ENCODE peak calls at places on chromosomes 6 and 20, in eight cellular contexts. L is CD4-positive, CD25-positive, alpha-beta regulatory T cell; S is MM.1S; V is neuronal stem cell; U is CD8-positive, alpha-beta memory T cell; Z is colonic mucosa; J is thyroid gland; G is aorta. F is an unnamed sample. For H3K9me3 and H3K4me1, the result is how much of the 10 kb centered on the place peaks cover.

GRCh38 chr6:45498620-45499019 is 120.9 kb upstream of the SUPT3H start:
- DNase-seq in L (no peak), G (no peak), S (no peak), U (no peak), Z (no peak), J (no peak), V (no peak), F (no peak)

GRCh38 chr20:10453241-10453640 is 18.1 kb downstream of the SLX4IP start:
- DNase-seq in S (peak), L (no peak), J (no peak), U (no peak), V (no peak), G (no peak), Z (no peak), F (peak)

GRCh38 chr6:165002866-165003265 is 306.5 kb downstream of the C6orf118 start:
- DNase-seq in J (no peak), V (no peak), L (no peak), Z (no peak), U (no peak), S (no peak), G (no peak), F (no peak)

GRCh38 chr20:55004044-55004443 is 528.7 kb downstream of the DOK5 start:
- DNase-seq in Z (no peak), G (no peak), J (no peak), V (no peak), L (no peak), U (no peak), S (no peak), F (no peak)

GRCh38 chr6:165656581-165657324 is 6.3 kb downstream of the PDE10A start:
- DNase-seq in U (no peak), Z (no peak), S (no peak), V (no peak), G (no peak), L (no peak), J (no peak), F (no peak)

GRCh38 chr6:33696538-33697518 is 14.7 kb downstream of the UQCC2 start:
- DNase-seq in J (peak), V (no peak), G (peak), L (no peak), S (no peak), Z (no peak), U (no peak), F (peak)

GRCh38 chr6:80181352-80182081 is 75.0 kb downstream of the BCKDHB start:
- DNase-seq in U (no peak), S (peak), L (no peak), Z (no peak), G (no peak), V (no peak), J (peak), F (no peak)

GRCh38 chr6:151661928-151662327 is 145.6 kb upstream of the ESR1 start:
- DNase-seq in J (no peak), U (no peak), S (no peak), L (no peak), G (no peak), Z (no peak), V (no peak), F (no peak)

GRCh38 chr20:44039147-44039546 is 124.5 kb downstream of the TOX2 start:
- DNase-seq in J (no peak), V (no peak), U (no peak), S (no peak), G (no peak), L (no peak), Z (no peak), F (no peak)

GRCh38 chr6:159149641-159150040 is 19.6 kb upstream of the FNDC1 start:
- DNase-seq in U (no peak), L (no peak), J (no peak), V (no peak), G (no peak), S (no peak), Z (no peak), F (no peak)

GRCh38 chr20:48613926-48614325 is 213.9 kb downstream of the PREX1 start:
- DNase-seq in S (no peak), G (peak), U (no peak), L (no peak), J (no peak), Z (no peak), V (no peak), F (no peak)

GRCh38 chr20:9576695-9577094 is 62.3 kb downstream of the LAMP5 start:
- DNase-seq in Z (no peak), L (no peak), U (no peak), V (no peak), G (no peak), S (no peak), J (no peak), F (no peak)

GRCh38 chr20:61054411-61054810 is 197.7 kb upstream of the CDH4 start:
- DNase-seq in S (no peak), Z (no peak), J (no peak), G (no peak), U (no peak), V (no peak), L (no peak), F (no peak)

GRCh38 chr6:128600397-128600951 is 80.1 kb upstream of the PTPRK start:
- DNase-seq in G (no peak), V (peak), J (no peak), U (no peak), L (no peak), S (peak), Z (no peak), F (no peak)

GRCh38 chr20:22373164-22373895 is 211.0 kb downstream of the FOXA2 start:
- DNase-seq in J (no peak), G (no peak), V (no peak), L (no peak), Z (peak), U (no peak), S (no peak), F (no peak)
- H3K9me3 ChIP-seq in J (under half), G (under half), V (under half), L (under half), Z (under half), U (under half), S (under half), F (under half)

GRCh38 chr6:150271172-150271500 is 97.7 kb upstream of the IYD start:
- DNase-seq in G (no peak), L (no peak), U (no peak), S (no peak), V (no peak), Z (no peak), J (no peak), F (no peak)
- H3K4me1 ChIP-seq in G (under half), L (under half), U (under half), S (under half), V (under half), Z (under half), J (under half), F (under half)

GRCh38 chr6:155530219-155530834 is 74.7 kb upstream of the NOX3 start:
- DNase-seq in Z (no peak), U (no peak), L (no peak), J (no peak), S (peak), V (no peak), G (no peak), F (no peak)
- H3K9me3 ChIP-seq in Z (under half), U (under half), L (under half), J (under half), S (under half), V (under half), G (under half), F (under half)

GRCh38 chr6:37025621-37026466 is 20.4 kb downstream of the FGD2 start:
- DNase-seq in U (no peak), L (no peak), S (no peak), Z (no peak), G (peak), J (no peak), V (no peak), F (no peak)
- H3K4me1 ChIP-seq in U (under half), L (under half), S (under half), Z (under half), G (under half), J (under half), V (under half), F (under half)

GRCh38 chr6:135478626-135479025 is 18.9 kb downstream of the AHI1 start:
- DNase-seq in S (no peak), U (no peak), V (no peak), G (no peak), J (no peak), Z (no peak), L (no peak), F (no peak)

DNA sequence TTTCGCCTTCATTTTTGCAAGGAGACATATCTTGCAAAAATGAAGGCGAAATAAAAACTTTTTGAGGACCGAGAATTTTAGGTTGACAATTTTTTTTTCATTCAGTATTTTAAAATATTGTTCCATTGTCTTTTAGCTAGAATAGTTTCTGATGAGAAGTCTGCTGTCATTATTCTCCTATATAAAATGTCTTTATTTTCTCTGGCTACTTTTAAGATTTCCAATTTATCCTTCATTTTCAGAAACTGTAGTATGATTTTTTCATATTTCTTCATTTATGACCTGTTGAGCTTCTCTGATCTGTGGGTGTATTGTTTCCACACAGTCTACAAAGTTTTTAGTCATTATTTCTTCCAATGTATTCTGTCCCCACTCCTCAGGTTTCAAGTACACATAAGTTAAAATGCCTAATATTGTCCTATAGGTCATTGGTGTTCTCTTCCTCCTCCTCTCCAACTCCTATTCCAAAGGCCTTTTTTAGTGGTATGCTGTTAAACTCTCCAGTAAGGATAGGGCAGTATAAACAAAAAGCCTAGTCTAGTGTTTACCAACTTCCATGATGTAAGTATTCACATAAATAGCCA is 15.7 kb downstream of the AHI1 start:
- DNase-seq in G (no peak), J (no peak), L (no peak), V (no peak), S (peak), Z (no peak), U (no peak), F (no peak)
- H3K9me3 ChIP-seq in G (under half), J (under half), L (under half), V (under half), S (under half), Z (under half), U (under half), F (under half)